ENCODE peak calls at places on chromosomes 13 and 19, in seven cellular contexts. One of them, this sample, is unnamed.

GRCh38 chr19:10226376-10227214 is 4.5 kb downstream of the S1PR2 start:
- DNase-seq in GM23338: no peak
- DNase-seq in breast epithelium: peak
- DNase-seq in esophagus squamous epithelium: no peak
- DNase-seq in stomach: peak
- DNase-seq in astrocyte: peak
- DNase-seq in Peyer's patch: no peak
- DNase-seq in this sample: peak

GRCh38 chr19:46697142-46697960 is 19.6 kb downstream of the PRKD2 start:
- DNase-seq in GM23338: peak
- DNase-seq in breast epithelium: no peak
- DNase-seq in esophagus squamous epithelium: no peak
- DNase-seq in stomach: peak
- DNase-seq in astrocyte: peak
- DNase-seq in Peyer's patch: peak
- DNase-seq in this sample: peak

GRCh38 chr13:45989607-45990006 is 62.9 kb downstream of the ZC3H13 start:
- DNase-seq in GM23338: no peak
- DNase-seq in breast epithelium: no peak
- DNase-seq in esophagus squamous epithelium: no peak
- DNase-seq in stomach: no peak
- DNase-seq in astrocyte: peak
- DNase-seq in Peyer's patch: no peak
- DNase-seq in this sample: no peak

GRCh38 chr13:60583911-60584753 is 187.1 kb downstream of the TDRD3 start:
- DNase-seq in GM23338: peak
- DNase-seq in breast epithelium: no peak
- DNase-seq in esophagus squamous epithelium: no peak
- DNase-seq in stomach: no peak
- DNase-seq in astrocyte: peak
- DNase-seq in Peyer's patch: no peak
- DNase-seq in this sample: no peak

GRCh38 chr19:48168689-48169088 is 1.5 kb downstream of the LIG1 start:
- DNase-seq in GM23338: no peak
- DNase-seq in breast epithelium: no peak
- DNase-seq in esophagus squamous epithelium: no peak
- DNase-seq in stomach: no peak
- DNase-seq in astrocyte: no peak
- DNase-seq in Peyer's patch: no peak
- DNase-seq in this sample: no peak

GRCh38 chr19:6476155-6476895 is 5.3 kb downstream of the DENND1C start:
- DNase-seq in GM23338: peak
- DNase-seq in breast epithelium: peak
- DNase-seq in esophagus squamous epithelium: no peak
- DNase-seq in stomach: peak
- DNase-seq in astrocyte: no peak
- DNase-seq in Peyer's patch: peak
- DNase-seq in this sample: peak

GRCh38 chr13:44267966-44268365 is 105.7 kb upstream of the SERP2 start:
- DNase-seq in GM23338: no peak
- DNase-seq in breast epithelium: no peak
- DNase-seq in esophagus squamous epithelium: no peak
- DNase-seq in stomach: no peak
- DNase-seq in astrocyte: peak
- DNase-seq in Peyer's patch: no peak
- DNase-seq in this sample: no peak

GRCh38 chr19:4641132-4641531 is 1.8 kb downstream of the TNFAIP8L1 start:
- DNase-seq in GM23338: no peak
- DNase-seq in breast epithelium: no peak
- DNase-seq in esophagus squamous epithelium: no peak
- DNase-seq in stomach: no peak
- DNase-seq in astrocyte: no peak
- DNase-seq in Peyer's patch: no peak
- DNase-seq in this sample: no peak

GRCh38 chr19:42193294-42193693 is 24.2 kb downstream of the DEDD2 start:
- DNase-seq in GM23338: no peak
- DNase-seq in breast epithelium: no peak
- DNase-seq in esophagus squamous epithelium: no peak
- DNase-seq in stomach: no peak
- DNase-seq in astrocyte: no peak
- DNase-seq in Peyer's patch: no peak
- DNase-seq in this sample: no peak

GRCh38 chr19:42198676-42199439 is 18.6 kb downstream of the DEDD2 start:
- DNase-seq in GM23338: peak
- DNase-seq in breast epithelium: no peak
- DNase-seq in esophagus squamous epithelium: no peak
- DNase-seq in stomach: peak
- DNase-seq in astrocyte: no peak
- DNase-seq in Peyer's patch: peak
- DNase-seq in this sample: no peak

GRCh38 chr19:42197375-42197817 is 20.1 kb downstream of the DEDD2 start:
- DNase-seq in GM23338: peak
- DNase-seq in breast epithelium: no peak
- DNase-seq in esophagus squamous epithelium: no peak
- DNase-seq in stomach: no peak
- DNase-seq in astrocyte: no peak
- DNase-seq in Peyer's patch: peak
- DNase-seq in this sample: no peak

GRCh38 chr19:42193706-42194105 is 23.8 kb downstream of the DEDD2 start:
- DNase-seq in GM23338: no peak
- DNase-seq in breast epithelium: no peak
- DNase-seq in esophagus squamous epithelium: no peak
- DNase-seq in stomach: no peak
- DNase-seq in astrocyte: peak
- DNase-seq in Peyer's patch: no peak
- DNase-seq in this sample: no peak

GRCh38 chr19:42196011-42197001 is 21.2 kb downstream of the DEDD2 start:
- DNase-seq in GM23338: peak
- DNase-seq in breast epithelium: no peak
- DNase-seq in esophagus squamous epithelium: no peak
- DNase-seq in stomach: no peak
- DNase-seq in astrocyte: no peak
- DNase-seq in Peyer's patch: no peak
- DNase-seq in this sample: no peak
- H3K27ac ChIP-seq in GM23338: peak
- H3K27ac ChIP-seq in breast epithelium: no peak
- H3K27ac ChIP-seq in esophagus squamous epithelium: no peak
- H3K27ac ChIP-seq in stomach: peak
- H3K27ac ChIP-seq in astrocyte: no peak
- H3K27ac ChIP-seq in Peyer's patch: peak
- H3K27ac ChIP-seq in this sample: no peak

DNA sequence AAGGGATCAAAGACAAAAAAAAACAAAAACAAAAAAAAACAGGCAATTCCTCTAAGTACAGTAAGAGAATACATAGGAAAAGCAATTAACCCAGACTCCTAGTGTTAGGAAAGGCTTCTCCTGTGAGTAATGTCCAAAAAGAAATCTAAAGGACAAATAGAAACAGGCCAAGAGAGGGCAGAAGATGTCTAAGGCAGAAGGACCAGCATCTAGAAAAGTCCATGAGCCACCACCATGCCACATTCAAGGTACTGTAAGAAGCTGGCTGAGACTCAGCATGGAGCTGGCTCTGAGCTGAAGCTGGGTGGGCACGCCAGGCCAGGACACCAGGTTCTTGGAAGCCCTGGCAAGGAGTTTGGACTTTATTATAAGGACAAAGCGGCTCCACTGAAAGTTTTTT is 118.1 kb upstream of the FRY start:
- DNase-seq in GM23338: no peak
- DNase-seq in breast epithelium: no peak
- DNase-seq in esophagus squamous epithelium: no peak
- DNase-seq in stomach: no peak
- DNase-seq in astrocyte: no peak
- DNase-seq in Peyer's patch: no peak
- DNase-seq in this sample: peak
- TF ChIP-seq CTCF in GM23338: no peak
- TF ChIP-seq CTCF in breast epithelium: peak
- TF ChIP-seq CTCF in esophagus squamous epithelium: no peak
- TF ChIP-seq CTCF in stomach: no peak
- TF ChIP-seq CTCF in astrocyte: no peak
- TF ChIP-seq CTCF in Peyer's patch: no peak
- TF ChIP-seq CTCF in this sample: peak

GRCh38 chr13:27449936-27450828 is at the start of gene MTIF3:
- DNase-seq in GM23338: peak
- DNase-seq in breast epithelium: peak
- DNase-seq in esophagus squamous epithelium: peak
- DNase-seq in stomach: peak
- DNase-seq in astrocyte: peak
- DNase-seq in Peyer's patch: peak
- DNase-seq in this sample: peak

GRCh38 chr13:27450921-27451461 is 627 bp upstream of the MTIF3 start:
- DNase-seq in GM23338: peak
- DNase-seq in breast epithelium: peak
- DNase-seq in esophagus squamous epithelium: no peak
- DNase-seq in stomach: peak
- DNase-seq in astrocyte: peak
- DNase-seq in Peyer's patch: peak
- DNase-seq in this sample: peak

GRCh38 chr13:27449081-27449603 is 1.2 kb downstream of the MTIF3 start:
- DNase-seq in GM23338: peak
- DNase-seq in breast epithelium: no peak
- DNase-seq in esophagus squamous epithelium: no peak
- DNase-seq in stomach: no peak
- DNase-seq in astrocyte: no peak
- DNase-seq in Peyer's patch: no peak
- DNase-seq in this sample: no peak

GRCh38 chr13:27446986-27447583 is 3.3 kb downstream of the MTIF3 start:
- DNase-seq in GM23338: no peak
- DNase-seq in breast epithelium: no peak
- DNase-seq in esophagus squamous epithelium: no peak
- DNase-seq in stomach: no peak
- DNase-seq in astrocyte: no peak
- DNase-seq in Peyer's patch: peak
- DNase-seq in this sample: no peak

DNA sequence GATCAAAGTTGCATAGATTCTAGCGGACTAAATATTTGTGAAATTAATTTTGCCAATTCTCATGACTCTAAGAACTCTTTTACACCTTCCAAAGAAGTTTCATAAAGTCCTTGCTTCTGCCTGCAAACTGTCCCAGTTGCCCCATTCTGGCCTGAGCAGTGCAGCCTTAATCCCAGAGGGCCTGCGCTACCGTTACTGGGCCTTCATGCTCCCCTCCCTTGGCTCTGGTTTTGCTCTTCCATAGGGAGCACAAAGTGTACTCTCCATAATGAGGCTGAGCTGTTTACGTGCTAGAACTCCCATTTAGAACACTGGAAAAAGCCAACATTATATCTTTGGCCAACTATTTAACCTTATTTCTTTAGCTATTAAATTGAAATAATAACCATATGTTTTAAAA is 2.1 kb downstream of the MTIF3 start:
- DNase-seq in GM23338: no peak
- DNase-seq in breast epithelium: no peak
- DNase-seq in esophagus squamous epithelium: no peak
- DNase-seq in stomach: no peak
- DNase-seq in astrocyte: no peak
- DNase-seq in Peyer's patch: no peak
- DNase-seq in this sample: no peak
- H3K4me3 ChIP-seq in GM23338: no peak
- H3K4me3 ChIP-seq in breast epithelium: peak
- H3K4me3 ChIP-seq in esophagus squamous epithelium: no peak
- H3K4me3 ChIP-seq in stomach: peak
- H3K4me3 ChIP-seq in astrocyte: no peak
- H3K4me3 ChIP-seq in Peyer's patch: peak
- H3K4me3 ChIP-seq in this sample: no peak

DNA sequence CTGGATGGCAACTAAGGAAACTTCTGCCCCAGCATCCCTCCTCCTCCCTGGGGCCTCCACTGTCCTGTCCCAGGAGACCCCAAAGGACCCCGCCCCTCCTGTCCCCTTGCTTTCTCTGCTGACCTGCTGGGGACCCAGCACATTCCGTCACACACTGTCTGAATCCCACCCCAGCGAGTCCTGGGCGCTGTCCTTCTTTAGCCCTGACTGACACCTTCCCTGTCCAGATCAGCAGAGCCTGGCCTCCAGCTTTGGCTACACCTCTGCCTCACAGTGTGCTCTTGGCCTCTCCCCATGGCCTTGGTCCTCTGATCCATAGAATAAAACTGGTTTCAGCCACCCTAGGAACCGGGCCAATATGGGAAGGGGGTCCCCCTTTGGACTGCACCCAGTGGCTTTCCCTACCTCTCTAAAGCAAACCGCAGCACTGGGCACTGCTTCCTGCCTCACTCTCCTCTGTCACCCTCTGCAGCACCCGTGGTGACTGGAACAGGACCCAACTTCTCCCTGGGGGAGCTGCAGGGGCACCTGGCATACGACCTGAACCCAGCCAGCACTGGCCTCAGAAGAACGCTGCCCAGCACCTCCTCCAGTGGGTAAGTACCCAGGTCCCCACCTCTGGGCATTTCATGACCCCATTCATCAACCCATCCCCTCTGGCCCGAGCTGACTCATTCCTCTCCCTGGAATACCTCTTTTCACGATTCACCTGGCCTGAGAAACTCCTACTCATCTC is 46.4 kb downstream of the SMIM24 start:
- DNase-seq in GM23338: no peak
- DNase-seq in breast epithelium: no peak
- DNase-seq in esophagus squamous epithelium: no peak
- DNase-seq in stomach: no peak
- DNase-seq in astrocyte: no peak
- DNase-seq in Peyer's patch: no peak
- DNase-seq in this sample: no peak
- H3K27ac ChIP-seq in GM23338: no peak
- H3K27ac ChIP-seq in breast epithelium: peak
- H3K27ac ChIP-seq in esophagus squamous epithelium: peak
- H3K27ac ChIP-seq in stomach: peak
- H3K27ac ChIP-seq in astrocyte: peak
- H3K27ac ChIP-seq in Peyer's patch: peak
- H3K27ac ChIP-seq in this sample: peak

DNA sequence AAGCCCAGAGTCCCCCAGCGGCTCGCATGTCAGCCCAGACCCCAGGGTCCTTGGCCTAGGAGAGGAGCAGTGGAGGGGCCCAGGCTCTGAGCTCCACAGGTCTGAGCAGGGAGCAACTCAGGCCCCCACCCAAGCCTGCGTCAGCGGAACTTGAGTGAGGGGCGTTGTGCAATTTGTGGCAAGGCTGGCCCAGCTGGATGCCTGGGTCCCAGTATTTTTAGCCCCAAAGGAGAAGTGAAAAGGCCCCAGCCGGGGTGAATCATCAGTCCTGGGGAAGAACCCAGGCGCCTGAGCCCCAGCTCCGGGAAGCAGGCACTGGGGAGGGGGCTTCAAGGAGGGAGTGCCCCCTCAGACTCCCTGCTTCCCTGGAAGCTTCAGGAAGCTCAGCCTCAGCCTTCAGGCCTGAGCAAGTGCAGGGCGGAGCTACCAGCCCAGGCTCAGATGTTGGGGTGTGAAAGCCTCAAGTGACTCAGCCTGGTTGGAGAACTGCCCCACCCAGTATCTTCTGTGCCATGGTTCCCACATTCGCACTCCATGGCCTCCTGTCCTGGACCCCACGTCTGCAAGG is 7.2 kb downstream of the MED29 start:
- DNase-seq in GM23338: no peak
- DNase-seq in breast epithelium: no peak
- DNase-seq in esophagus squamous epithelium: no peak
- DNase-seq in stomach: peak
- DNase-seq in astrocyte: peak
- DNase-seq in Peyer's patch: no peak
- DNase-seq in this sample: peak
- TF ChIP-seq CTCF in GM23338: no peak
- TF ChIP-seq CTCF in breast epithelium: no peak
- TF ChIP-seq CTCF in esophagus squamous epithelium: no peak
- TF ChIP-seq CTCF in stomach: no peak
- TF ChIP-seq CTCF in astrocyte: no peak
- TF ChIP-seq CTCF in Peyer's patch: no peak
- TF ChIP-seq CTCF in this sample: no peak

This sample was measured in body of pancreas.